ENCODE peak calls at places on chromosomes 7 and 10, in four cellular contexts. F is HepG2, R is K562, V is GM12878. T is an unnamed sample.

GRCh38 chr7:156735861-156736260 is 95.3 kb downstream of the RNF32 start:
- DNase-seq in F (no peak), R (no peak), V (no peak), T (no peak)

GRCh38 chr10:119355930-119356329 is 148.6 kb downstream of the GRK5 start:
- DNase-seq in V (no peak), F (no peak), R (peak; percentile 60), T (no peak)

GRCh38 chr10:87864497-87865059 is 1.2 kb downstream of the PTEN start:
- DNase-seq in R (peak; percentile 4), V (no peak), F (no peak), T (no peak)

GRCh38 chr10:4567637-4568036 is 258.4 kb upstream of the AKR1E2 start:
- DNase-seq in R (no peak), F (no peak), V (no peak), T (no peak)

GRCh38 chr7:138885383-138886147 is 87.6 kb upstream of the ATP6V0A4 start:
- DNase-seq in R (peak; percentile 45), V (no peak), F (no peak), T (no peak)

GRCh38 chr7:156944876-156945275 is 4.6 kb upstream of the NOM1 start:
- DNase-seq in V (no peak), R (no peak), F (no peak), T (no peak)

GRCh38 chr7:141190467-141190866 is 116.6 kb downstream of the TMEM178B start:
- DNase-seq in V (no peak), R (no peak), F (no peak), T (no peak)

GRCh38 chr7:64098-64521 is 128.3 kb upstream of the FAM20C start:
- DNase-seq in F (peak; percentile 18), V (no peak), R (peak; percentile 33), T (no peak)

GRCh38 chr10:91493313-91493712 is 83.2 kb downstream of the HECTD2 start:
- DNase-seq in R (no peak), V (no peak), F (peak; percentile 41), T (no peak)

GRCh38 chr7:97982647-97983046 is 7.3 kb downstream of the OCM2 start:
- DNase-seq in R (no peak), F (no peak), V (no peak), T (no peak)

GRCh38 chr7:24963218-24963617 is 16.8 kb downstream of the OSBPL3 start:
- DNase-seq in F (no peak), V (peak; percentile 88), R (no peak), T (no peak)

GRCh38 chr10:25666276-25666675 is 267.8 kb upstream of the MYO3A start:
- DNase-seq in V (no peak), R (no peak), F (no peak), T (no peak)

GRCh38 chr7:143279186-143280098 is 5.3 kb upstream of the TMEM139 start:
- DNase-seq in R (no peak), V (no peak), F (peak; percentile 80), T (no peak)

GRCh38 chr10:7817576-7817975 is 729 bp upstream of the TAF3 start:
- DNase-seq in F (no peak), R (peak; percentile 22), V (no peak), T (no peak)

GRCh38 chr10:485776-486572 is 203.5 kb downstream of the DIP2C start:
- DNase-seq in F (no peak), R (no peak), V (no peak), T (peak; percentile 35)

GRCh38 chr10:4850400-4850799 is 24.4 kb downstream of the AKR1E2 start:
- DNase-seq in V (no peak), F (no peak), R (no peak), T (no peak)

GRCh38 chr10:31929986-31930675 is 1.5 kb upstream of the ARHGAP12 start:
- DNase-seq in V (no peak), R (no peak), F (no peak), T (no peak)

GRCh38 chr10:28839600-28840007 is 162.3 kb downstream of the BAMBI start:
- DNase-seq in V (no peak), F (peak; percentile 21), R (peak; percentile 24), T (no peak)

GRCh38 chr7:76063525-76063924 is 15.6 kb downstream of the MDH2 start:
- DNase-seq in R (peak; percentile 65), F (no peak), V (no peak), T (no peak)

GRCh38 chr10:11157292-11158052 is 139.8 kb downstream of the CELF2 start:
- DNase-seq in R (no peak), F (no peak), V (no peak), T (no peak)

GRCh38 chr10:113474756-113475155 is 78.1 kb upstream of the HABP2 start:
- DNase-seq in R (no peak), F (no peak), V (no peak), T (no peak)

GRCh38 chr7:127582361-127582760 is 3.0 kb downstream of the GCC1 start:
- DNase-seq in V (no peak), R (no peak), F (peak; percentile 70), T (no peak)

GRCh38 chr7:4641091-4641666 is 40.9 kb upstream of the FOXK1 start:
- DNase-seq in R (no peak), F (no peak), V (no peak), T (no peak)

GRCh38 chr10:97062484-97062883 is 123.3 kb downstream of the SLIT1 start:
- DNase-seq in V (no peak), F (no peak), R (no peak), T (no peak)

GRCh38 chr7:140659727-140660396 is 12.9 kb upstream of the ADCK2 start:
- DNase-seq in R (no peak), F (no peak), V (no peak), T (no peak)

GRCh38 chr7:55400191-55400590 is 35.1 kb downstream of the LANCL2 start:
- DNase-seq in F (no peak), V (no peak), R (no peak), T (no peak)

GRCh38 chr10:77532068-77532467 is 105.5 kb downstream of the KCNMA1 start:
- DNase-seq in V (no peak), R (no peak), F (no peak), T (no peak)

GRCh38 chr10:98055875-98056516 is 25.6 kb upstream of the CRTAC1 start:
- DNase-seq in R (peak; percentile 16), V (no peak), F (no peak), T (peak; percentile 81)

GRCh38 chr7:119377-120163 is 72.8 kb upstream of the FAM20C start:
- DNase-seq in V (no peak), F (no peak), R (no peak), T (no peak)

GRCh38 chr10:77863446-77863845 is 63.1 kb downstream of the DLG5 start:
- DNase-seq in F (no peak), V (no peak), R (no peak), T (no peak)

GRCh38 chr7:135845415-135846075 is 96.9 kb upstream of the FAM180A start:
- DNase-seq in V (no peak), R (no peak), F (no peak), T (no peak)
- TF ChIP-seq CREB1 in V (no peak), R (no peak), F (no peak), T (no peak)

GRCh38 chr10:20962165-20962564 is 65.1 kb upstream of the NEBL start:
- DNase-seq in F (no peak), R (no peak), V (no peak), T (no peak)
- TF ChIP-seq SIN3A in F (no peak), R (no peak), V (no peak), T (no peak)

GRCh38 chr7:151081170-151082101 is 827 bp upstream of the FASTK start:
- DNase-seq in R (no peak), F (no peak), V (no peak), T (no peak)

GRCh38 chr7:151083071-151083823 is at the start of gene TMUB1:
- DNase-seq in F (peak; percentile 50), V (no peak), R (peak; percentile 80), T (no peak)

GRCh38 chr7:151083824-151084160 is 499 bp upstream of the TMUB1 start:
- DNase-seq in F (no peak), V (no peak), R (no peak), T (no peak)

GRCh38 chr7:151080522-151081169 is at the start of gene FASTK:
- DNase-seq in F (peak; percentile 77), V (no peak), R (peak; percentile 87), T (no peak)

DNA sequence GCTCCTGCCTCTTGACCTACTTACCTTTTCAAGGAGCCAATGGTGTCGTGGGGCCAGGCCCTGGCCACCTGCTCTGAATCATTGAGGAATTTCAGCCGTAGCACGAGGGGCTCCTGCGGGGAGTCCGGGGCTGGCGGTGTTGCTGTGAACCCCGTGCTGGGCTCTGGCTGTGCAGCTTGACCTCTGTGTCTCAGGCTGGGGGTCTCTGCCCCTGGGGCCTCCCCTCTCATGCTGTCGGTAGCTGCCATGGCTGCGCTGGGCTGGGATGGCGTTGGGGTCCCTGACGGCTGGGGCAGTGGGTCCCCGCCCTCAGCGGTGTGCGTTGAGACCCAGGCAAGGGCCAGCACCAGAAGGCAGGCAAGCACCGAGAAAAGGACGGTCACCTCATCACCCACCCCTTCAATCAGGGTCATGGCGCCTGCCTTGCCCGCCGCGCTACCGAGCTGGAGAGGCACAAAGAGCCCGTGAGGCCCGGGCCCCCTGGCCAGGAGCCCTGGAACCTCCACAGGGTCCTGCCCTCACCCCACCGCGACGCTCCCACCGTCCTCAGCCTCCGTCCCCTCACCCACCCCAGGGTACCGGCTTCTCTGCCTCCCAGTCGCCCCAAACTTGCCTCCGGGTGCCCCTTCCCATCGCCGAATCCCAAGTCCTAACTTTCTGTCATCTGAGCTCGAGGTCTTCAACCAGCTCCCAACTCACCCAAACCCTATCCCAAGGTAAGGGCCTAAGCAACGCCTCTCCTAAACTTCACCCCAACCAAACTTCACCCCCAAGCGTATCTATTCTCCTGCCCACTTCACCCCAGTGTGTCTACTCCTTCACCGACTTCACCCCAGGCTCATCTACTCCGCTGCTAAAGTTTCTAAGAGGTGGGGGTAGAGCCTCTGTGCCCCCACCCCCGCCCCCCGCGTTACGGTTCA is 882 bp downstream of the TMUB1 start:
- DNase-seq in F (no peak), R (no peak), V (no peak), T (no peak)
- TF ChIP-seq CREB1 in F (no peak), R (peak; percentile 26), V (no peak), T (no peak)

GRCh38 chr7:94315011-94315410 is 79.7 kb upstream of the COL1A2 start:
- DNase-seq in F (no peak), R (no peak), V (no peak), T (no peak)

GRCh38 chr7:94311545-94311944 is 83.2 kb upstream of the COL1A2 start:
- DNase-seq in R (no peak), F (no peak), V (no peak), T (no peak)

GRCh38 chr7:94313926-94314325 is 80.8 kb upstream of the COL1A2 start:
- DNase-seq in R (no peak), F (no peak), V (no peak), T (no peak)

GRCh38 chr7:94314526-94314925 is 80.2 kb upstream of the COL1A2 start:
- DNase-seq in F (no peak), V (no peak), R (no peak), T (no peak)
- TF ChIP-seq SIN3A in F (no peak), V (no peak), R (no peak), T (no peak)

DNA sequence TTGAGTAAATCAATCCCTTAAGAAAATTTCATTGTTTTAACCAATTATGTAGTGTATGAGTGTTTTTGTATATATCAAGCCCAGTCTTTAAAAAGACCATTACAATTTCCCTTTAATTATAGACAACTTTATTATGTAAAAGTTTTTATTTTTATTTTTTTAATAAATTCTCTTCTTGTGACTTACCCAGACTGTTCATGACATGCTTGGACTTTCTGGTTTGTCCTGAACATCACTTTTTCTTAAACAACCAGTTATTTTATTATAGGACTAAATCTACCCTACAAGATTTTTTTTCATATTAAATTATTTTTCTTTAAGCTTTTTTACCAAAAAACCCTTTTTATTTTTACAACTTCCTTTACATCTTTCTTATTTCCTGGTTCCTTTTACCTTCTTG is 410.4 kb downstream of the ATRNL1 start:
- DNase-seq in R (no peak), F (no peak), V (no peak), T (no peak)
- TF ChIP-seq CREB1 in R (no peak), F (no peak), V (no peak), T (no peak)

GRCh38 chr10:71158902-71159301 is 53.5 kb upstream of the UNC5B start:
- DNase-seq in F (no peak), R (no peak), V (no peak), T (no peak)
- TF ChIP-seq SIN3A in F (no peak), R (no peak), V (no peak), T (no peak)